ENCODE peak calls at places on chromosomes 13 and 19, in seven cellular contexts. R is psoas muscle, I is thoracic aorta, V is left ventricle myocardium inferior, C is lower lobe of right lung, F is DND-41, J is stomach. N is an unnamed sample. For H3K4me1, the result is how much of the 10 kb centered on the place peaks cover.

GRCh38 chr13:95480131-95480545 is 72.4 kb upstream of the CLDN10 start:
- DNase-seq in R (peak), I (no peak), V (peak), C (peak), F (no peak), J (no peak), N (no peak)

GRCh38 chr19:10565028-10565566 is 713 bp downstream of the KRI1 start:
- DNase-seq in R (peak), I (no peak), V (no peak), C (peak), F (peak), J (peak), N (peak)

GRCh38 chr19:38144667-38145066 is 79.4 kb downstream of the DPF1 start:
- DNase-seq in R (no peak), I (no peak), V (no peak), C (no peak), F (no peak), J (no peak), N (no peak)

GRCh38 chr19:29482855-29483640 is 42.7 kb upstream of the VSTM2B start:
- DNase-seq in R (no peak), I (no peak), V (no peak), C (peak), F (no peak), J (no peak), N (no peak)

GRCh38 chr19:6275170-6275744 is 4.5 kb downstream of the MLLT1 start:
- DNase-seq in R (no peak), I (no peak), V (no peak), C (no peak), F (no peak), J (no peak), N (no peak)

GRCh38 chr13:39616087-39616694 is 13.2 kb upstream of the LHFPL6 start:
- DNase-seq in R (no peak), I (no peak), V (no peak), C (no peak), F (peak), J (no peak), N (no peak)

GRCh38 chr13:89784161-89784809 is 1563.2 kb upstream of the MIR17HG start:
- DNase-seq in R (no peak), I (no peak), V (no peak), C (no peak), F (no peak), J (no peak), N (no peak)

GRCh38 chr13:106589716-106590115 is 21.8 kb upstream of the ARGLU1 start:
- DNase-seq in R (no peak), I (no peak), V (no peak), C (no peak), F (no peak), J (no peak), N (no peak)

GRCh38 chr19:45451181-45451849 is 16.5 kb upstream of the FOSB start:
- DNase-seq in R (peak), I (no peak), V (no peak), C (no peak), F (peak), J (peak), N (no peak)

GRCh38 chr13:52695856-52696255 is 43.2 kb downstream of the SUGT1 start:
- DNase-seq in R (no peak), I (no peak), V (no peak), C (no peak), F (no peak), J (no peak), N (no peak)

GRCh38 chr13:39641645-39642044 is 13.8 kb upstream of the COG6 start:
- DNase-seq in R (no peak), I (no peak), V (no peak), C (no peak), F (no peak), J (no peak), N (no peak)

GRCh38 chr13:51814825-51815650 is 11.1 kb upstream of the DHRS12 start:
- DNase-seq in R (peak), I (no peak), V (peak), C (no peak), F (peak), J (peak), N (no peak)

GRCh38 chr19:8069116-8069973 is 16.8 kb downstream of the CCL25 start:
- DNase-seq in R (no peak), I (no peak), V (no peak), C (no peak), F (no peak), J (no peak), N (no peak)

DNA sequence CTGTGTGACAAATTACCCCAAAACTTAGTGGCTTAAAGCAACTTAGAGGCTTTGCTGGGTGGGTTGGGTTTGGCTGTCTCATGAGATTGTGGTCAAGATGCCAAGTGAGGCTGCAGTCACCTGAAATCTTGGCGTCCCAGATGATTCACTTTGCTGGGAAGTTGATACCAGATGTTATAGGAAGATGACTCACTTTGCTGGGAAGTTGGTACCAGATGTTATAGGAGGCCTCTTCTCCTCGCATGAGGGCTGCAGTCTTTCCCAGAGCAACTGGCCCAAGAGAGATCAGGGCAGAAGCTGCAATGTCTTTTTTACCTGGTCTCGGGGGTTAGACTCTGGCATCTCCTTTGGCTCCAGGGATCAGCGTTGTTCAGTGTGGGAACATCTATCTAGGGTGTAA is 16.8 kb downstream of the TEX29 start:
- DNase-seq in R (no peak), I (no peak), V (no peak), C (no peak), F (no peak), J (no peak), N (no peak)
- TF ChIP-seq CTCF in R (no peak), I (no peak), V (no peak), C (no peak), F (no peak), J (no peak), N (no peak)

GRCh38 chr19:13092206-13092605 is 10.5 kb downstream of the LYL1 start:
- DNase-seq in R (no peak), I (no peak), V (no peak), C (no peak), F (no peak), J (no peak), N (no peak)

GRCh38 chr19:13092608-13093260 is 9.9 kb downstream of the LYL1 start:
- DNase-seq in R (no peak), I (no peak), V (no peak), C (no peak), F (no peak), J (no peak), N (no peak)

GRCh38 chr19:13089857-13090507 is 12.7 kb downstream of the LYL1 start:
- DNase-seq in R (no peak), I (no peak), V (no peak), C (no peak), F (no peak), J (no peak), N (no peak)

GRCh38 chr19:13090511-13091231 is 12.0 kb downstream of the LYL1 start:
- DNase-seq in R (no peak), I (no peak), V (no peak), C (no peak), F (no peak), J (no peak), N (no peak)

DNA sequence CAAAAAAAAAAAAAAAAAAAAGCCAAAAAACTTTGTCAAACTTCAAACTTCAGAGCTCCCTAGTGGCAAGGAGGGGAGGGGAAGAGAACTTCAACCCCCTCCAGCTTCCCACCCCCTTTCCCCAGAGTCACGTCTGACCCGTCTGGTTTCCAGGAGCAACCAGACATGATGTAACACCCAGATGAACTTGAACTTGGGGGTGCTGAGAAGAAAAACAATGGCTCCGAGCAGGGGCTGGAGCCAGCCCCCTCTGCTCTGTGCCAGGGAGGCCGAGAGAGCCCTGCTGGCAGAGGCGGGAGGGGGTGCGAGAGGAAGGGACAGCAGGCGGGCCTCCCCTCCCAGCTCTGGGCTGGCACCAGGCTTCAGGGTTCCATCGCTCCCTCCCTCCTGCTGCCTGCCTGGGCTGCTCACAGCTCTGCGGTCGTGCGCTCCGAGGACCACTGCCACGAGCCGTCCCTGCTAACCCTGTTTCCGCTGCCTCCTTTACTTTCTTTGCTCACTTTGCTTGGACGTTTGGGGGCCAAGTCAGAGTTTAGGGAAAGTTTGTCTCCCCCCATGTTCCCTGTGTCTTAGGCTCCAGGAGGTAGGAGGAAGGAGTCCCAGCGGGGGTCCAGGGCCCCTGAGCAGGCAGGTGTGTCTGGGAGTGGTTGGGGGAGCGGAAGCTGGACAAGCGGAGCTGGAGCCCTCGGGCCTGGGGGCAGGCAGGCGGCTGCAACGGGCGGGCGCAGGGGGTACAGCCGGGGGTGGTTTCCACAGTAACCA is 11.1 kb downstream of the LYL1 start:
- DNase-seq in R (peak), I (peak), V (peak), C (no peak), F (no peak), J (no peak), N (no peak)
- H3K4me1 ChIP-seq in R (under half), I (under half), V (half or more), C (half or more), F (under half), J (under half), N (under half)

GRCh38 chr13:26759907-26760834 is at the start of gene GPR12:
- DNase-seq in R (no peak), I (no peak), V (no peak), C (no peak), F (no peak), J (no peak), N (no peak)
- TF ChIP-seq CTCF in R (no peak), I (no peak), V (peak), C (no peak), F (no peak), J (no peak), N (no peak)

DNA sequence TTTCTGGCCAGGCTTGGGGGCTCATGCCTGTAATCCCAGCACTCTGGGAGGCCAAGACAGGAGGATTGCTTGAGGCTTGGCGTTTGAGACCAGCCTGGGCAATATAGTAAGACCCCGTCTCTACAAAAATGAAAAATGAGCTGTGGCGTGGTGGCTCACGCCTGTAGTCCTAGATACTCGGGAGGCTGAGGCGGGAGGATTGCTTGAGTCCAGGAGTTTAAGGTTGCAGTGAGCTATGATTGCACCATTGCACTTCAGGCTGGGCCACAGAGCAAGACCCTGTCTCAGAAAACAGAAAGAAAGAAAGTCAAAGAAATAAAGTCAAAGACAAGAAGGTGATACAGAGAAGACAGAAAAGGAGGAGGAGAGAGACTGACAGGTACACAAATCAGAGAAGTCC is 2.5 kb upstream of the CACNG6 start:
- DNase-seq in R (no peak), I (no peak), V (no peak), C (no peak), F (no peak), J (no peak), N (no peak)
- H3K4me1 ChIP-seq in R (under half), I (under half), V (under half), C (under half), F (under half), J (under half), N (under half)

GRCh38 chr19:44204772-44205171 is 7.6 kb upstream of the ZNF227 start:
- DNase-seq in R (no peak), I (no peak), V (no peak), C (no peak), F (no peak), J (no peak), N (no peak)
- TF ChIP-seq CTCF in R (no peak), I (no peak), V (no peak), C (no peak), F (no peak), J (no peak), N (no peak)

DNA sequence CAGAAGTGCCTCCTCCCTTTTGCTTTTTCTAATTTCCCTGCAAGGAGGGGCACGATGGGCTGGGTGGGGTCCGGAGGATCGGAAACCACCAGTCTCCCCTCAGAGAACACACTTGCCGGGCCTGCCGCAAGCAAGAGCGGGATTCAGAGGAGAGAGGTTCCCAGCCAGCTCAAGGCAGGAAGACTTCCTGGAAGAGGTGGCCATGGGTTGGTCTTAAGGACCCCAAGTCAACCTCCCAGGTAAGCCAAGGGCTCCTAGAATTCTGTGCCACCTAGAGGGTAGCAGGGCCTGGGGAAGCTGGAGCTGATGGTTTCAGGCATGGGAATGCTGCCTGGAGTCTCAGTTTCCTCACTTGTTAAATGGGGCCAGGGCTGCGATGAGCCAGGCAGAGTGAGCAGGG is 30.4 kb upstream of the ADGRE5 start:
- DNase-seq in R (no peak), I (no peak), V (no peak), C (no peak), F (no peak), J (no peak), N (no peak)
- H3K4me1 ChIP-seq in R (under half), I (under half), V (under half), C (under half), F (under half), J (under half), N (under half)

N was measured in upper lobe of right lung.